ENCODE peak calls at places on chromosomes 2 and 18, in six cellular contexts. U is PC-3, Y is astrocyte, O is GM12878, A is IMR-90, J is endothelial cell of umbilical vein. N is an unnamed sample. For H3K27me3 and H4K20me1, the result is how much of the 10 kb centered on the place peaks cover.

GRCh38 chr18:3703732-3704176 is 253.8 kb downstream of the TGIF1 start:
- DNase-seq in U (peak), Y (peak), O (no peak), A (peak), J (peak), N (peak)

GRCh38 chr18:39463986-39464385 is 1898.4 kb upstream of the CELF4 start:
- DNase-seq in U (no peak), Y (no peak), O (no peak), A (no peak), J (peak), N (no peak)

GRCh38 chr18:49878567-49878966 is 65.2 kb upstream of the ACAA2 start:
- DNase-seq in U (no peak), Y (peak), O (no peak), A (peak), J (no peak), N (no peak)

GRCh38 chr18:23113576-23113975 is 21.7 kb upstream of the CABLES1 start:
- DNase-seq in U (no peak), Y (no peak), O (no peak), A (no peak), J (no peak), N (no peak)

GRCh38 chr2:206443735-206444527 is 599 bp downstream of the ADAM23 start:
- DNase-seq in U (peak), Y (peak), O (no peak), A (peak), J (peak), N (peak)

GRCh38 chr18:21369146-21369545 is 127.1 kb downstream of the GREB1L start:
- DNase-seq in U (no peak), Y (no peak), O (no peak), A (no peak), J (no peak), N (no peak)

GRCh38 chr18:14189858-14190257 is 57.6 kb upstream of the ZNF519 start:
- DNase-seq in U (peak), Y (peak), O (no peak), A (no peak), J (peak), N (no peak)

GRCh38 chr2:12504443-12504842 is 212.3 kb upstream of the TRIB2 start:
- DNase-seq in U (peak), Y (peak), O (peak), A (peak), J (peak), N (no peak)

GRCh38 chr2:162917626-162918025 is 79.1 kb upstream of the KCNH7 start:
- DNase-seq in U (no peak), Y (no peak), O (no peak), A (no peak), J (no peak), N (no peak)

GRCh38 chr2:113219092-113219441 is 45.3 kb downstream of the PSD4 start:
- DNase-seq in U (no peak), Y (no peak), O (no peak), A (no peak), J (no peak), N (peak)

GRCh38 chr2:37625781-37626548 is 45.5 kb downstream of the CDC42EP3 start:
- DNase-seq in U (no peak), Y (peak), O (peak), A (peak), J (no peak), N (no peak)

GRCh38 chr18:37299471-37300304 is 265.9 kb downstream of the CELF4 start:
- DNase-seq in U (peak), Y (peak), O (peak), A (peak), J (peak), N (peak)

GRCh38 chr2:103167599-103167998 is 405.8 kb downstream of the TMEM182 start:
- DNase-seq in U (no peak), Y (no peak), O (no peak), A (no peak), J (no peak), N (no peak)

GRCh38 chr2:216777637-216778273 is 82.1 kb downstream of the TNP1 start:
- DNase-seq in U (peak), Y (no peak), O (peak), A (peak), J (peak), N (peak)

GRCh38 chr2:236045264-236046235 is 122.6 kb downstream of the GBX2 start:
- DNase-seq in U (peak), Y (no peak), O (no peak), A (no peak), J (no peak), N (no peak)

GRCh38 chr18:63318882-63319382 is 637 bp downstream of the BCL2 start:
- DNase-seq in U (no peak), Y (no peak), O (no peak), A (no peak), J (peak), N (peak)

DNA sequence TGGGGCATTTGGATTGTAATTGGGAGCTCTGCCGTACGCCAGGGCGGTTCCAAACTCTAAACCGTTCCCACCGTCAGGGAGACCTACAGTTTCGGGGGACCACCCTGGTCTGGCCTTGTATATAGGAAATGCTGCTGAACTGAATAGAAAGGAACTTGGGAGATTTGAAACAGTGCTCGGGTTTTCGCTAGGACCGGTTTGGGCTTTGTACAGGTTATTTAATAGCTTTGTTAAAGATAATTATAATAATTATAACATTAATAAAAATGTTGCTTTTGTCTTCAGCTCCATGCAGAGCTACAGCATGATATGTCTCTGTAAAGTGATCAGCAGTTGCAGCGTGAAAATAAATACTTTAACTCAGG is 2.4 kb downstream of the SP5 start:
- DNase-seq in U (no peak), Y (no peak), O (no peak), A (no peak), J (no peak), N (peak)
- H3K27me3 ChIP-seq in U (under half), Y (half or more), O (under half), A (half or more), J (under half), N (half or more)

GRCh38 chr2:45170191-45170975 is 161.1 kb upstream of the SIX2 start:
- DNase-seq in U (no peak), Y (no peak), O (no peak), A (no peak), J (no peak), N (peak)
- H3K27ac ChIP-seq in U (peak), Y (no peak), O (no peak), A (no peak), J (no peak), N (peak)

GRCh38 chr2:239369631-239370161 is 31.1 kb downstream of the HDAC4 start:
- DNase-seq in U (no peak), Y (no peak), O (peak), A (no peak), J (no peak), N (no peak)

GRCh38 chr2:239368321-239368720 is 32.5 kb downstream of the HDAC4 start:
- DNase-seq in U (no peak), Y (no peak), O (no peak), A (no peak), J (no peak), N (no peak)

GRCh38 chr2:239370403-239370802 is 30.4 kb downstream of the HDAC4 start:
- DNase-seq in U (no peak), Y (no peak), O (no peak), A (no peak), J (no peak), N (no peak)

GRCh38 chr2:239370876-239371725 is 29.7 kb downstream of the HDAC4 start:
- DNase-seq in U (no peak), Y (no peak), O (no peak), A (no peak), J (no peak), N (no peak)

GRCh38 chr2:239368906-239369584 is 31.8 kb downstream of the HDAC4 start:
- DNase-seq in U (no peak), Y (no peak), O (no peak), A (no peak), J (no peak), N (no peak)
- H4K20me1 ChIP-seq in U (under half), Y (under half), O (under half), A (under half), J (under half), N (under half)

GRCh38 chr2:26595146-26595545 is 46.0 kb downstream of the CIB4 start:
- DNase-seq in U (no peak), Y (no peak), O (no peak), A (no peak), J (no peak), N (no peak)

GRCh38 chr2:26588576-26588975 is 52.6 kb downstream of the CIB4 start:
- DNase-seq in U (no peak), Y (no peak), O (no peak), A (no peak), J (no peak), N (no peak)

GRCh38 chr2:26590960-26591618 is 50.1 kb downstream of the CIB4 start:
- DNase-seq in U (no peak), Y (no peak), O (no peak), A (no peak), J (no peak), N (peak)

GRCh38 chr2:26590439-26590838 is 50.7 kb downstream of the CIB4 start:
- DNase-seq in U (no peak), Y (no peak), O (no peak), A (no peak), J (no peak), N (no peak)

DNA sequence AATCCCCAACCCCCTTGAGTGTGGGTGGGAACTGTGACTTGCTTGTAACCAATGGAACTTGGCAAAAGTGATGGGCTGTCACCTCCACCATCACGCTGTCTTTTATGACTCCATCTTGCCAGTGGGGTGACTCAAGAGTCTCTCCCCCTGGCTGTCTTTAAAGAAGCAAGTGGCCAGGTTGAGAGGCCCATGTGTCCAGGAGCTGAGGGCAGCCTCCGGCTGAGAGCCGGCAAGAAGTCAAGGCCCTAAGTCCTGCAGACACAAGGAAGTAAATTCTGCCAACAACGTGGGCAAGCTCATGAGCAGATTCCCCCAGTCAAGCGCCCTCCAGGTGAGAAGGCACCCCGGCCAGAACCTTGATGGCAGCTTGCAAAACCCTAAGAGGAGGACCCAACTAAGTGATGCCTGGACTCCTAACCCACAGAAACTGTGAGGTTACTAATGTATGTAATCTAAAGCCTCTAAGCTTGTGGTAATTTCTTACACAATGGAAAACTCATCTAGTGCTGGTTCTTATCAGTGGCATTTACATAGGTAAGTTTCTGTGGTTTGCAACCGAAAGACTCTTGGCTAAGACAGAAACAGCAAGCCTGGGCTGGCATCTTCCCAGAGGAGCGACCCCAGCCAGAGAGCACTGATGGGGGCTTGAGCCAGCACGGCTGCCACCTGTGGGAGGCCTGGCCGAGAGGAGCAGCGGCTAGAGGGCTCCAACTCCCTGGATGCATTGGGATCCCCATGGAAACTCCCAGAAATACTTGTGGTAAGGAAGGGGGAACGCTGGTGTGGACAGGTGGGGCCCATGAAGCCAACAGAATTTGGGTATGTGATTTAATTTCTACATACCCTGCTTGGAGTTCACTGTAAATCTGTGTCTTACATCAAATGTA is 49.3 kb downstream of the CIB4 start:
- DNase-seq in U (no peak), Y (no peak), O (no peak), A (no peak), J (no peak), N (no peak)
- H3K27me3 ChIP-seq in U (half or more), Y (half or more), O (under half), A (half or more), J (under half), N (half or more)

GRCh38 chr2:229642371-229642770 is 72.0 kb downstream of the DNER start:
- DNase-seq in U (peak), Y (no peak), O (no peak), A (no peak), J (no peak), N (no peak)

GRCh38 chr2:229636568-229636967 is 77.8 kb downstream of the DNER start:
- DNase-seq in U (peak), Y (no peak), O (no peak), A (no peak), J (no peak), N (no peak)

GRCh38 chr2:229641676-229642075 is 72.7 kb downstream of the DNER start:
- DNase-seq in U (no peak), Y (no peak), O (no peak), A (no peak), J (no peak), N (no peak)
- H3K27ac ChIP-seq in U (no peak), Y (no peak), O (no peak), A (no peak), J (no peak), N (no peak)

DNA sequence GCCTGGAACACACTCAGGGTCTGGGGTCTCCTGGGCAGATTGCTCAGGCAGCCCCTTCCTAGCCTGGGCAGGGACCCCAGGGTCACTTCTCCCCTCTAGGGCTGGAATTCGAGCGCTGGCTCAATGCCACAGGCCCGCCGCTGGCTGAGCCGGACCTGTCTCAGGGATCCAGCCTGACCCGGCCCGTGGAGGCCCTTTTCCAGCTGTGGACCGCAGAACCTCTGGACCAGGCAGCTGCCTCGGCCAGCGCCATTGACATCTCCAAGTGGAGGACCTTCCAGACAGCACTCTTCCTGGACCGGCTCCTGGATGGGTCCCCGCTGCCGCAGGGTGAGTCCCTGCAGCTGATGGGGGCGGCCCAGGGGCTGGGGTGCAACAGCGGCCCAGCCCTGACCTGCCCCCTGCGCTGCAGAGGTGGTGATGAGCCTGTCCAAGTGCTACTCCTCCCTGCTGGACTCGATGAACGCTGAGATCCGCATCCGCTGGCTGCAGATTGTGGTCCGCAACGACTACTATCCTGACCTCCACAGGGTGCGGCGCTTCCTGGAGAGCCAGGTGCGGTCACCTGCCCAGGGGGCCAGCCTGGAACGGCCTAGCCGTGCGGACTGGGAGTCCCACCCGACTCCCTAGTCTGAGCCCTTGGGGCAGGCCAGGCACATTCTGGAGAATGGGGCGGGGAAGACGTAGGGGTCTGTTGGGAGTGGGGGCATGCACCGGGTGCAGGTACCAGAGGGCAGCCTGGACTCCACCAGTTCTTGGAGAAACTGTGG is 8.3 kb downstream of the RNPEPL1 start:
- DNase-seq in U (no peak), Y (no peak), O (no peak), A (no peak), J (no peak), N (no peak)
- H4K20me1 ChIP-seq in U (under half), Y (under half), O (under half), A (under half), J (under half), N (under half)

DNA sequence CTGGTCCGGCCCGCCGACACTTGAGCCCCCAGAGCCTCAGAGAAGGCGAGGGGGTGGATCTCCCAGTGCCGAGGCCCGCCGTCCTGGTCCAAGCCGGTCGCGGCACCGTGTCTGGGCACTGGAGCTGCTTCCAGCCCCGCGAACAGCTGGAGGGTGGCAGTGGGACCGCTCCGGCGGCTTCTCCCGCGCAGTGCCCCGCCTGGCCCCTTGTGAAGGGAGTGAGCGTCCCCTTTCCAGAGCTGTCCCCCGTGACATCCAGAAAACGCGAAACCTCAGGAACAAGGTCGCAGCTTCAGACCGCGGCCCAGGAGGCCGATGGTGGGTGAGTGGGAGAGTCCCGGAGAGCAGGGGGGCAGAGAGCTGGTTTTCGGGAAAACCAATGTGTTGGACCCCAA is 579 bp upstream of the EMX1 start:
- DNase-seq in U (no peak), Y (no peak), O (no peak), A (no peak), J (no peak), N (peak)
- H3K27me3 ChIP-seq in U (half or more), Y (half or more), O (under half), A (half or more), J (half or more), N (half or more)

GRCh38 chr2:45044916-45045315 is 35.7 kb upstream of the SIX2 start:
- DNase-seq in U (no peak), Y (no peak), O (no peak), A (no peak), J (no peak), N (no peak)
- H3K27ac ChIP-seq in U (no peak), Y (no peak), O (no peak), A (no peak), J (no peak), N (no peak)

DNA sequence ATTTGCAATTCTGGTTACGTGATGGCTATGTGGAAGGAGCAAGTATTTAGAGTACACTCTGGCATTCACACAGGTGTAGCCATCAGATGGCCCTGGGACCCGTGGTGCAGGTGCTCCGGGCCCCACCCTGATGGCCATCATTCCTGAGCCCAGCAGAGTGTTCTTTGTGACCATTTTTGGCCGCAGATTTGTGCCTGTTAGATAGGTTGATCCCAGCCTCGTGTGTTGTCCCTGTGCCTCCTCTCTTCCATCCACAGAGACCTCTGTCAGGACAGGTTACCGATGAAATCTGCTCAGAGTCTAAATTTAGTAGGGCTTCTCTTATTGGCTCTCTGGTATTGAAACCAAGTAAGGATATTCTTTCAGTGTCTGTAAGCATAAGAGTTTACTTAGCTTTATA is 33.9 kb downstream of the MAPRE2 start:
- DNase-seq in U (no peak), Y (no peak), O (no peak), A (no peak), J (no peak), N (no peak)
- H4K20me1 ChIP-seq in U (under half), Y (under half), O (under half), A (under half), J (under half), N (under half)

GRCh38 chr2:178194600-178195389 is 483 bp downstream of the OSBPL6 start:
- DNase-seq in U (peak), Y (peak), O (no peak), A (peak), J (peak), N (peak)
- H3K27me3 ChIP-seq in U (under half), Y (under half), O (under half), A (under half), J (under half), N (under half)

N was measured in osteoblast.